ENCODE peak calls at places on chromosomes 7 and 10, in seven cellular contexts. One of them, this sample, is unnamed.

GRCh38 chr10:79274279-79275104 is 72.8 kb upstream of the PPIF start:
- DNase-seq in GM12865: no peak
- DNase-seq in endothelial cell: no peak
- DNase-seq in foreskin fibroblast: peak
- DNase-seq in neural crest cell: no peak
- DNase-seq in AG10803: peak
- DNase-seq in astrocyte of the cerebellum: no peak
- DNase-seq in this sample: no peak

GRCh38 chr10:14667270-14667669 is 107.4 kb downstream of the FAM107B start:
- DNase-seq in GM12865: no peak
- DNase-seq in astrocyte of the cerebellum: no peak
- DNase-seq in neural crest cell: no peak
- DNase-seq in foreskin fibroblast: no peak
- DNase-seq in endothelial cell: no peak
- DNase-seq in AG10803: no peak
- DNase-seq in this sample: no peak

GRCh38 chr7:18037609-18038008 is 10.0 kb upstream of the PRPS1L1 start:
- DNase-seq in AG10803: no peak
- DNase-seq in GM12865: no peak
- DNase-seq in neural crest cell: no peak
- DNase-seq in endothelial cell: no peak
- DNase-seq in astrocyte of the cerebellum: no peak
- DNase-seq in foreskin fibroblast: no peak
- DNase-seq in this sample: no peak

GRCh38 chr7:92790987-92791386 is 45.4 kb downstream of the CDK6 start:
- DNase-seq in neural crest cell: no peak
- DNase-seq in astrocyte of the cerebellum: no peak
- DNase-seq in foreskin fibroblast: peak
- DNase-seq in AG10803: peak
- DNase-seq in endothelial cell: no peak
- DNase-seq in GM12865: no peak
- DNase-seq in this sample: no peak

GRCh38 chr7:127809285-127809702 is 157.3 kb downstream of the SND1 start:
- DNase-seq in neural crest cell: no peak
- DNase-seq in AG10803: peak
- DNase-seq in foreskin fibroblast: peak
- DNase-seq in GM12865: no peak
- DNase-seq in endothelial cell: no peak
- DNase-seq in astrocyte of the cerebellum: no peak
- DNase-seq in this sample: no peak

GRCh38 chr10:77926566-77927342 is at the start of gene DLG5:
- DNase-seq in neural crest cell: peak
- DNase-seq in AG10803: peak
- DNase-seq in astrocyte of the cerebellum: no peak
- DNase-seq in GM12865: peak
- DNase-seq in foreskin fibroblast: peak
- DNase-seq in endothelial cell: peak
- DNase-seq in this sample: peak

GRCh38 chr7:1720325-1720724 is 50.2 kb downstream of the ELFN1 start:
- DNase-seq in foreskin fibroblast: no peak
- DNase-seq in AG10803: no peak
- DNase-seq in GM12865: no peak
- DNase-seq in neural crest cell: no peak
- DNase-seq in endothelial cell: no peak
- DNase-seq in astrocyte of the cerebellum: no peak
- DNase-seq in this sample: no peak

GRCh38 chr7:90828601-90829000 is 232.5 kb downstream of the CDK14 start:
- DNase-seq in foreskin fibroblast: peak
- DNase-seq in endothelial cell: no peak
- DNase-seq in GM12865: no peak
- DNase-seq in astrocyte of the cerebellum: no peak
- DNase-seq in neural crest cell: no peak
- DNase-seq in AG10803: peak
- DNase-seq in this sample: no peak

GRCh38 chr7:116363637-116364432 is 135.7 kb upstream of the CAV2 start:
- DNase-seq in neural crest cell: no peak
- DNase-seq in AG10803: no peak
- DNase-seq in endothelial cell: no peak
- DNase-seq in astrocyte of the cerebellum: no peak
- DNase-seq in GM12865: no peak
- DNase-seq in foreskin fibroblast: no peak
- DNase-seq in this sample: no peak

GRCh38 chr7:129094501-129094900 is 39.6 kb upstream of the TNPO3 start:
- DNase-seq in GM12865: no peak
- DNase-seq in endothelial cell: no peak
- DNase-seq in neural crest cell: no peak
- DNase-seq in AG10803: no peak
- DNase-seq in foreskin fibroblast: no peak
- DNase-seq in astrocyte of the cerebellum: no peak
- DNase-seq in this sample: no peak

GRCh38 chr10:104309980-104310978 is 28.0 kb downstream of the ITPRIP start:
- DNase-seq in endothelial cell: no peak
- DNase-seq in neural crest cell: no peak
- DNase-seq in astrocyte of the cerebellum: no peak
- DNase-seq in foreskin fibroblast: peak
- DNase-seq in GM12865: no peak
- DNase-seq in AG10803: peak
- DNase-seq in this sample: no peak

DNA sequence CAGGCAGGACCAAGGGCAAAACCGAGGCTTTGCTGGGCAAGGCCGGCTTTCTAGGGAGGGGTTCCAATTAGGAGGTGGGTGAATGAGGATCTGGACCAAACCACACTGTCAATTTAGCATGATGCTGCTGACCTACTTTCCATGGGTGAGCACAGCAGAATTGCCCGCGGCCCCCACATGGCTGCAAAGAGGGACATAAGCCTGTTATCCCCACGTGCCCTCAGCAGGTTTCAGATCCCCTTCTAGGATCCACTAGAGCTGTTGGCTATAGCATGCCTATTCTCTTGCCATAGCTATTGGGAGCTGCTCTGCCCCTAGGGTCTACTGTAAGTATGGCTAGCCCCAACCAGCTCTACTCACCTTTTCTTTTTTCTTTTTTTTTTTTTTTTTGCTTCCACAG is 102.8 kb downstream of the COL13A1 start:
- DNase-seq in neural crest cell: no peak
- DNase-seq in foreskin fibroblast: no peak
- DNase-seq in GM12865: no peak
- DNase-seq in astrocyte of the cerebellum: no peak
- DNase-seq in AG10803: no peak
- DNase-seq in endothelial cell: no peak
- DNase-seq in this sample: no peak
- TF ChIP-seq CTCF in neural crest cell: no peak
- TF ChIP-seq CTCF in foreskin fibroblast: no peak
- TF ChIP-seq CTCF in GM12865: no peak
- TF ChIP-seq CTCF in astrocyte of the cerebellum: no peak
- TF ChIP-seq CTCF in AG10803: no peak
- TF ChIP-seq CTCF in endothelial cell: no peak
- TF ChIP-seq CTCF in this sample: no peak

GRCh38 chr7:132935608-132936007 is 146.3 kb downstream of the CHCHD3 start:
- DNase-seq in neural crest cell: no peak
- DNase-seq in GM12865: no peak
- DNase-seq in foreskin fibroblast: no peak
- DNase-seq in AG10803: no peak
- DNase-seq in astrocyte of the cerebellum: no peak
- DNase-seq in endothelial cell: no peak
- DNase-seq in this sample: no peak

GRCh38 chr7:132932321-132933075 is 149.4 kb downstream of the CHCHD3 start:
- DNase-seq in AG10803: no peak
- DNase-seq in astrocyte of the cerebellum: no peak
- DNase-seq in GM12865: no peak
- DNase-seq in foreskin fibroblast: no peak
- DNase-seq in neural crest cell: no peak
- DNase-seq in endothelial cell: no peak
- DNase-seq in this sample: no peak

GRCh38 chr7:132934017-132934416 is 147.9 kb downstream of the CHCHD3 start:
- DNase-seq in GM12865: peak
- DNase-seq in endothelial cell: no peak
- DNase-seq in AG10803: no peak
- DNase-seq in neural crest cell: no peak
- DNase-seq in foreskin fibroblast: no peak
- DNase-seq in astrocyte of the cerebellum: no peak
- DNase-seq in this sample: no peak

GRCh38 chr7:132933076-132933466 is 148.8 kb downstream of the CHCHD3 start:
- DNase-seq in astrocyte of the cerebellum: peak
- DNase-seq in AG10803: peak
- DNase-seq in neural crest cell: no peak
- DNase-seq in GM12865: no peak
- DNase-seq in endothelial cell: no peak
- DNase-seq in foreskin fibroblast: peak
- DNase-seq in this sample: no peak

DNA sequence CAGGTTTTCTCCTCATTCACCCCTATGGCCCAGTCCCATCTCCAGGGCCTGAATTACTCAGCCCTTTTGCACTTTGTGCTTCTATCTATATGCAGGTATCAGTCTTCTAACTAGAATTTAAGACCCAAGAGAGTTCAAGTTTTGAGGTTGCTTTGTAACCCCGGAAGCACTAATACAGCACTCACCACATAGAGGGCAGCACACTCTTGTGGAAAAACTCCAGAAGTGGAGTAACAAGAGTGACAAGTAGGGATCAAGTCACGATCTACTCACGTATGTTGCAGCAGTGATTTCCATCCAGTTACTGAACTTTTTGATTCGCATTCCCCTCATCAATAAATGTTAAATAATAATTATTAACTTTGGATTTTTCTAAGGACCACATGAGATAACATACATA is 151.0 kb downstream of the CHCHD3 start:
- DNase-seq in endothelial cell: peak
- DNase-seq in AG10803: no peak
- DNase-seq in foreskin fibroblast: no peak
- DNase-seq in astrocyte of the cerebellum: no peak
- DNase-seq in neural crest cell: no peak
- DNase-seq in GM12865: peak
- DNase-seq in this sample: no peak
- TF ChIP-seq CTCF in endothelial cell: no peak
- TF ChIP-seq CTCF in AG10803: no peak
- TF ChIP-seq CTCF in foreskin fibroblast: no peak
- TF ChIP-seq CTCF in astrocyte of the cerebellum: peak
- TF ChIP-seq CTCF in neural crest cell: peak
- TF ChIP-seq CTCF in GM12865: peak
- TF ChIP-seq CTCF in this sample: no peak

DNA sequence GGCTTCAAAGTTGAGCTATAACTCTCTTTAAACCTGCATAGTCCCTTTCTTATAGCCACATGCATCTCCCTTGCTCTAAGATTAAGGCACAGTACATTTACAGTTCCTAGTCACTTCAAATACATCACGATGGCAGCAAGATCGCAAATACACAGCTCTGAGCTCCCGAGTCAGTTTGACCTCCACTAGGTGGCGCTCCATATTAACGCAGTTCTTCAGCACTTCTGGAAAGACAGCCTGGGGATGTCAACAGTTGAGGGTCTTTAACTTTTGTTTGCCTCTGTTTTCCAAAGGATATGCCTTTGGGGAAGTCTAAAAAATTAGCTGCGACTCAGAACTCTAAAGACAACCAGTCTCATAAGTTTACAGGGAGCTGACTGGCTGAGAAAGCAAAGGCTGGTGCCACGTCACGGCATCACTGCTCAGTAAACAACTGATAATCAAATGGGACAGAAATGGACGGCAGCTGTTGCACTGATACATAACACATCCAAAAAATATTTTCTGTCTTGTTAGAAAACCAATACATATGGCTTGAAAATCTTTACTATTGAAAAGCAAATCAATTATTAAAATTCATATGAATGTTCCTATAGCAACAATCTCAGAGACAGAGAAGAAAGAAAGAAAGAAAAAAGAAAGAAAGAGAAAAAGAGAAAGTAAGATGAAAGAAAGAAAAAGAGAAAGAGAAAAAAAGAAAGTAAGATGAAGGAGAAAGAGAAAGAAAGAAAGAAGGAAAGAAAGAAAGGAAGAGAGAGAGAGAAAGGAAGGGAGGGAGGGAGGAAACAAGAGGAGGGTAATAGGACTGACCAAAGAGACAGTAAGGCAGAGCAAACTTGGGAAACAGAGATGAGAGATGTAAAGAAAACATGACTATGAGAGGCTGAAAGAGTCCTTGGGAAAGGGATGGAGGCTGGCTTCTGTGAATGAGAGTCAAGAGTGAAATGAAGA is 458.7 kb downstream of the SORCS1 start:
- DNase-seq in AG10803: peak
- DNase-seq in astrocyte of the cerebellum: peak
- DNase-seq in GM12865: peak
- DNase-seq in endothelial cell: peak
- DNase-seq in neural crest cell: peak
- DNase-seq in foreskin fibroblast: peak
- DNase-seq in this sample: peak
- TF ChIP-seq CTCF in AG10803: peak
- TF ChIP-seq CTCF in astrocyte of the cerebellum: peak
- TF ChIP-seq CTCF in GM12865: peak
- TF ChIP-seq CTCF in endothelial cell: peak
- TF ChIP-seq CTCF in neural crest cell: peak
- TF ChIP-seq CTCF in foreskin fibroblast: peak
- TF ChIP-seq CTCF in this sample: peak

GRCh38 chr10:21020545-21020944 is 123.4 kb upstream of the NEBL start:
- DNase-seq in AG10803: no peak
- DNase-seq in neural crest cell: no peak
- DNase-seq in astrocyte of the cerebellum: no peak
- DNase-seq in endothelial cell: peak
- DNase-seq in foreskin fibroblast: peak
- DNase-seq in GM12865: peak
- DNase-seq in this sample: peak
- TF ChIP-seq CTCF in AG10803: peak
- TF ChIP-seq CTCF in neural crest cell: peak
- TF ChIP-seq CTCF in astrocyte of the cerebellum: peak
- TF ChIP-seq CTCF in endothelial cell: peak
- TF ChIP-seq CTCF in foreskin fibroblast: peak
- TF ChIP-seq CTCF in GM12865: peak
- TF ChIP-seq CTCF in this sample: peak

GRCh38 chr7:115340828-115341227 is 418.9 kb downstream of the MDFIC start:
- DNase-seq in foreskin fibroblast: peak
- DNase-seq in neural crest cell: no peak
- DNase-seq in endothelial cell: no peak
- DNase-seq in GM12865: no peak
- DNase-seq in AG10803: peak
- DNase-seq in astrocyte of the cerebellum: peak
- DNase-seq in this sample: no peak
- TF ChIP-seq CTCF in foreskin fibroblast: no peak
- TF ChIP-seq CTCF in neural crest cell: peak
- TF ChIP-seq CTCF in endothelial cell: peak
- TF ChIP-seq CTCF in GM12865: peak
- TF ChIP-seq CTCF in AG10803: peak
- TF ChIP-seq CTCF in astrocyte of the cerebellum: peak
- TF ChIP-seq CTCF in this sample: peak

This sample was measured in Calu3.